ENCODE peak calls at places on chromosomes 11 and 22, in seven cellular contexts. V is GM23248; E is hippocampal formation; N is NCI-H446; H is kidney epithelial cell; X is H9; L is activated naive CD8-positive, alpha-beta T cell treated with anti-CD3 and anti-CD28 coated beads for 36 hours. U is an unnamed sample.

GRCh38 chr11:57116654-57117053 is 65.1 kb upstream of the LRRC55 start:
- DNase-seq in V (peak; percentile 64), E (no peak), N (peak; percentile 16), H (no peak), X (peak; percentile 54), L (no peak), U (peak; percentile 74)

GRCh38 chr22:46416537-46417267 is 81.2 kb downstream of the TRMU start:
- DNase-seq in V (no peak), E (no peak), N (no peak), H (peak; percentile 82), X (no peak), L (no peak), U (no peak)

GRCh38 chr11:9852465-9852864 is 188.6 kb downstream of the SWAP70 start:
- DNase-seq in V (no peak), E (no peak), N (no peak), H (no peak), X (no peak), L (no peak), U (no peak)

GRCh38 chr11:20443596-20443995 is 56.1 kb downstream of the PRMT3 start:
- DNase-seq in V (peak; percentile 49), E (no peak), N (no peak), H (no peak), X (no peak), L (no peak), U (peak; percentile 40)

GRCh38 chr22:49143812-49144211 is 683.9 kb downstream of the BRD1 start:
- DNase-seq in V (no peak), E (no peak), N (no peak), H (no peak), X (no peak), L (no peak), U (no peak)

GRCh38 chr11:7004482-7004881 is 15.7 kb downstream of the ZNF214 start:
- DNase-seq in V (peak; percentile 97), E (no peak), N (no peak), H (no peak), X (no peak), L (no peak), U (no peak)

GRCh38 chr11:64859542-64860414 is 15.3 kb upstream of the CDC42BPG start:
- DNase-seq in V (no peak), E (no peak), N (no peak), H (no peak), X (no peak), L (peak; percentile 76), U (no peak)

GRCh38 chr11:125621995-125622394 is 3.0 kb upstream of the CHEK1 start:
- DNase-seq in V (peak; percentile 55), E (no peak), N (no peak), H (no peak), X (no peak), L (no peak), U (no peak)

GRCh38 chr22:50274311-50274710 is 4.1 kb upstream of the MAPK11 start:
- DNase-seq in V (peak; percentile 71), E (peak; percentile 41), N (peak; percentile 25), H (no peak), X (no peak), L (peak; percentile 46), U (peak; percentile 60)

GRCh38 chr11:3962406-3962840 is 107.0 kb downstream of the STIM1 start:
- DNase-seq in V (no peak), E (no peak), N (no peak), H (no peak), X (no peak), L (no peak), U (no peak)

GRCh38 chr11:125263268-125263790 is 98.8 kb downstream of the PKNOX2 start:
- DNase-seq in V (peak; percentile 99), E (peak; percentile 70), N (no peak), H (peak; percentile 77), X (peak; percentile 94), L (no peak), U (peak; percentile 98)

GRCh38 chr11:1130276-1131032 is 27.3 kb upstream of the MUC5AC start:
- DNase-seq in V (no peak), E (no peak), N (no peak), H (no peak), X (no peak), L (no peak), U (no peak)

GRCh38 chr22:27419473-27419872 is 382.1 kb downstream of the MN1 start:
- DNase-seq in V (no peak), E (no peak), N (no peak), H (no peak), X (no peak), L (no peak), U (no peak)

GRCh38 chr11:107591446-107592236 is 694 bp downstream of the ELMOD1 start:
- DNase-seq in V (peak; percentile 70), E (peak; percentile 20), N (no peak), H (no peak), X (peak; percentile 45), L (peak; percentile 43), U (peak; percentile 62)

GRCh38 chr11:7442588-7443215 is 42.6 kb upstream of the OLFML1 start:
- DNase-seq in V (peak; percentile 60), E (peak; percentile 67), N (peak; percentile 15), H (no peak), X (peak; percentile 75), L (peak; percentile 64), U (peak; percentile 84)

GRCh38 chr11:66322732-66323427 is 6.0 kb upstream of the CD248 start:
- DNase-seq in V (peak; percentile 82), E (no peak), N (no peak), H (no peak), X (no peak), L (no peak), U (no peak)

GRCh38 chr11:96145163-96145585 is 197.8 kb downstream of the MAML2 start:
- DNase-seq in V (peak; percentile 65), E (no peak), N (no peak), H (no peak), X (no peak), L (no peak), U (no peak)

GRCh38 chr11:127675602-127676001 is 675.0 kb upstream of the KIRREL3 start:
- DNase-seq in V (no peak), E (no peak), N (no peak), H (no peak), X (no peak), L (no peak), U (no peak)

GRCh38 chr11:26849009-26849408 is 127.1 kb upstream of the SLC5A12 start:
- DNase-seq in V (no peak), E (no peak), N (no peak), H (no peak), X (no peak), L (no peak), U (no peak)

GRCh38 chr11:67387074-67387473 is 4.7 kb upstream of the RAD9A start:
- DNase-seq in V (no peak), E (no peak), N (no peak), H (no peak), X (no peak), L (no peak), U (no peak)

GRCh38 chr11:61972112-61972795 is 4.8 kb upstream of the FTH1 start:
- DNase-seq in V (no peak), E (no peak), N (no peak), H (no peak), X (no peak), L (no peak), U (peak; percentile 27)

GRCh38 chr11:117195208-117195607 is 4.0 kb upstream of the TAGLN start:
- DNase-seq in V (no peak), E (no peak), N (no peak), H (no peak), X (no peak), L (no peak), U (no peak)

GRCh38 chr11:84901986-84902385 is 725.2 kb downstream of the DLG2 start:
- DNase-seq in V (peak; percentile 85), E (no peak), N (peak; percentile 7), H (no peak), X (no peak), L (no peak), U (no peak)

GRCh38 chr22:46779651-46780050 is 17.2 kb downstream of the TBC1D22A start:
- DNase-seq in V (no peak), E (no peak), N (no peak), H (no peak), X (no peak), L (no peak), U (no peak)

GRCh38 chr22:50584106-50585096 is 1.8 kb upstream of the CHKB start:
- DNase-seq in V (no peak), E (no peak), N (no peak), H (no peak), X (no peak), L (no peak), U (peak; percentile 55)

GRCh38 chr22:43260818-43261217 is 73.9 kb upstream of the TTLL12 start:
- DNase-seq in V (no peak), E (no peak), N (no peak), H (no peak), X (no peak), L (no peak), U (no peak)